ENCODE peak calls at places on chromosomes 11 and 22, in ten cellular contexts. One of them, this sample, is unnamed.

GRCh38 chr11:104338186-104338585 is 174.2 kb upstream of the PDGFD start:
- DNase-seq in cardiac muscle cell: no peak
- DNase-seq in HCT116: no peak
- DNase-seq in psoas muscle: no peak
- DNase-seq in uterus: no peak
- DNase-seq in heart right ventricle: no peak
- DNase-seq in sigmoid colon: no peak
- DNase-seq in H9: no peak
- DNase-seq in PC-9: no peak
- DNase-seq in upper lobe of right lung: no peak
- DNase-seq in this sample: no peak

GRCh38 chr11:68978931-68979591 is 1.7 kb downstream of the MRGPRD start:
- DNase-seq in HCT116: no peak
- DNase-seq in cardiac muscle cell: no peak
- DNase-seq in heart right ventricle: peak
- DNase-seq in sigmoid colon: peak
- DNase-seq in uterus: no peak
- DNase-seq in H9: peak
- DNase-seq in psoas muscle: peak
- DNase-seq in PC-9: no peak
- DNase-seq in upper lobe of right lung: peak
- DNase-seq in this sample: no peak

GRCh38 chr22:20815477-20816050 is 41.7 kb downstream of the SERPIND1 start:
- DNase-seq in H9: no peak
- DNase-seq in uterus: no peak
- DNase-seq in sigmoid colon: no peak
- DNase-seq in cardiac muscle cell: no peak
- DNase-seq in heart right ventricle: no peak
- DNase-seq in upper lobe of right lung: no peak
- DNase-seq in HCT116: no peak
- DNase-seq in psoas muscle: no peak
- DNase-seq in PC-9: no peak
- DNase-seq in this sample: no peak

GRCh38 chr11:47523491-47524199 is 29.3 kb downstream of the CELF1 start:
- DNase-seq in sigmoid colon: no peak
- DNase-seq in uterus: peak
- DNase-seq in cardiac muscle cell: peak
- DNase-seq in H9: no peak
- DNase-seq in heart right ventricle: peak
- DNase-seq in upper lobe of right lung: no peak
- DNase-seq in psoas muscle: no peak
- DNase-seq in HCT116: no peak
- DNase-seq in PC-9: peak
- DNase-seq in this sample: peak

GRCh38 chr22:49648053-49648452 is 179.6 kb downstream of the BRD1 start:
- DNase-seq in heart right ventricle: no peak
- DNase-seq in upper lobe of right lung: no peak
- DNase-seq in psoas muscle: no peak
- DNase-seq in sigmoid colon: no peak
- DNase-seq in PC-9: no peak
- DNase-seq in H9: no peak
- DNase-seq in uterus: no peak
- DNase-seq in HCT116: no peak
- DNase-seq in cardiac muscle cell: no peak
- DNase-seq in this sample: no peak

GRCh38 chr11:14789879-14790484 is 102.0 kb downstream of the CYP2R1 start:
- DNase-seq in upper lobe of right lung: no peak
- DNase-seq in HCT116: no peak
- DNase-seq in cardiac muscle cell: peak
- DNase-seq in heart right ventricle: no peak
- DNase-seq in H9: no peak
- DNase-seq in psoas muscle: no peak
- DNase-seq in uterus: no peak
- DNase-seq in sigmoid colon: no peak
- DNase-seq in PC-9: no peak
- DNase-seq in this sample: no peak

GRCh38 chr11:125132586-125132985 is 21.2 kb upstream of the TMEM218 start:
- DNase-seq in HCT116: no peak
- DNase-seq in H9: no peak
- DNase-seq in heart right ventricle: no peak
- DNase-seq in upper lobe of right lung: no peak
- DNase-seq in PC-9: no peak
- DNase-seq in psoas muscle: no peak
- DNase-seq in sigmoid colon: no peak
- DNase-seq in uterus: no peak
- DNase-seq in cardiac muscle cell: no peak
- DNase-seq in this sample: no peak

GRCh38 chr11:1727088-1727690 is 23.2 kb downstream of the IFITM10 start:
- DNase-seq in upper lobe of right lung: no peak
- DNase-seq in psoas muscle: no peak
- DNase-seq in HCT116: no peak
- DNase-seq in H9: no peak
- DNase-seq in uterus: no peak
- DNase-seq in heart right ventricle: no peak
- DNase-seq in sigmoid colon: no peak
- DNase-seq in PC-9: no peak
- DNase-seq in cardiac muscle cell: no peak
- DNase-seq in this sample: no peak

GRCh38 chr11:87820026-87820425 is 355.2 kb downstream of the RAB38 start:
- DNase-seq in heart right ventricle: no peak
- DNase-seq in PC-9: no peak
- DNase-seq in upper lobe of right lung: no peak
- DNase-seq in sigmoid colon: no peak
- DNase-seq in H9: no peak
- DNase-seq in uterus: no peak
- DNase-seq in HCT116: no peak
- DNase-seq in cardiac muscle cell: no peak
- DNase-seq in psoas muscle: no peak
- DNase-seq in this sample: no peak

GRCh38 chr11:87819141-87819540 is 356.1 kb downstream of the RAB38 start:
- DNase-seq in H9: no peak
- DNase-seq in HCT116: no peak
- DNase-seq in psoas muscle: no peak
- DNase-seq in PC-9: no peak
- DNase-seq in heart right ventricle: no peak
- DNase-seq in uterus: no peak
- DNase-seq in sigmoid colon: no peak
- DNase-seq in upper lobe of right lung: no peak
- DNase-seq in cardiac muscle cell: peak
- DNase-seq in this sample: no peak
- H3K27ac ChIP-seq in H9: no peak
- H3K27ac ChIP-seq in HCT116: no peak
- H3K27ac ChIP-seq in psoas muscle: no peak
- H3K27ac ChIP-seq in PC-9: no peak
- H3K27ac ChIP-seq in heart right ventricle: no peak
- H3K27ac ChIP-seq in uterus: no peak
- H3K27ac ChIP-seq in sigmoid colon: no peak
- H3K27ac ChIP-seq in upper lobe of right lung: no peak
- H3K27ac ChIP-seq in cardiac muscle cell: no peak
- H3K27ac ChIP-seq in this sample: no peak

GRCh38 chr22:24555496-24556253 is at the start of gene SNRPD3:
- DNase-seq in psoas muscle: peak
- DNase-seq in PC-9: peak
- DNase-seq in cardiac muscle cell: peak
- DNase-seq in heart right ventricle: peak
- DNase-seq in upper lobe of right lung: peak
- DNase-seq in H9: peak
- DNase-seq in uterus: peak
- DNase-seq in sigmoid colon: peak
- DNase-seq in HCT116: peak
- DNase-seq in this sample: peak
- TF ChIP-seq CTCF in psoas muscle: peak
- TF ChIP-seq CTCF in PC-9: no peak
- TF ChIP-seq CTCF in cardiac muscle cell: peak
- TF ChIP-seq CTCF in heart right ventricle: peak
- TF ChIP-seq CTCF in upper lobe of right lung: peak
- TF ChIP-seq CTCF in H9: no peak
- TF ChIP-seq CTCF in uterus: peak
- TF ChIP-seq CTCF in sigmoid colon: peak
- TF ChIP-seq CTCF in HCT116: no peak
- TF ChIP-seq CTCF in this sample: no peak

GRCh38 chr11:61866958-61867343 is 24.4 kb downstream of the FADS3 start:
- DNase-seq in sigmoid colon: no peak
- DNase-seq in HCT116: no peak
- DNase-seq in heart right ventricle: no peak
- DNase-seq in uterus: no peak
- DNase-seq in upper lobe of right lung: no peak
- DNase-seq in psoas muscle: no peak
- DNase-seq in H9: no peak
- DNase-seq in PC-9: no peak
- DNase-seq in cardiac muscle cell: no peak
- DNase-seq in this sample: no peak

GRCh38 chr11:61868601-61869476 is 22.5 kb downstream of the FADS3 start:
- DNase-seq in uterus: no peak
- DNase-seq in sigmoid colon: no peak
- DNase-seq in HCT116: no peak
- DNase-seq in PC-9: no peak
- DNase-seq in H9: no peak
- DNase-seq in upper lobe of right lung: no peak
- DNase-seq in cardiac muscle cell: no peak
- DNase-seq in heart right ventricle: no peak
- DNase-seq in psoas muscle: peak
- DNase-seq in this sample: no peak

GRCh38 chr11:61870429-61871039 is 20.8 kb downstream of the FADS3 start:
- DNase-seq in sigmoid colon: no peak
- DNase-seq in H9: no peak
- DNase-seq in PC-9: no peak
- DNase-seq in uterus: no peak
- DNase-seq in upper lobe of right lung: no peak
- DNase-seq in heart right ventricle: no peak
- DNase-seq in psoas muscle: peak
- DNase-seq in cardiac muscle cell: peak
- DNase-seq in HCT116: no peak
- DNase-seq in this sample: no peak

GRCh38 chr11:61871158-61871597 is 20.2 kb downstream of the FADS3 start:
- DNase-seq in HCT116: peak
- DNase-seq in PC-9: peak
- DNase-seq in uterus: peak
- DNase-seq in upper lobe of right lung: peak
- DNase-seq in sigmoid colon: peak
- DNase-seq in cardiac muscle cell: peak
- DNase-seq in heart right ventricle: peak
- DNase-seq in H9: peak
- DNase-seq in psoas muscle: peak
- DNase-seq in this sample: peak

DNA sequence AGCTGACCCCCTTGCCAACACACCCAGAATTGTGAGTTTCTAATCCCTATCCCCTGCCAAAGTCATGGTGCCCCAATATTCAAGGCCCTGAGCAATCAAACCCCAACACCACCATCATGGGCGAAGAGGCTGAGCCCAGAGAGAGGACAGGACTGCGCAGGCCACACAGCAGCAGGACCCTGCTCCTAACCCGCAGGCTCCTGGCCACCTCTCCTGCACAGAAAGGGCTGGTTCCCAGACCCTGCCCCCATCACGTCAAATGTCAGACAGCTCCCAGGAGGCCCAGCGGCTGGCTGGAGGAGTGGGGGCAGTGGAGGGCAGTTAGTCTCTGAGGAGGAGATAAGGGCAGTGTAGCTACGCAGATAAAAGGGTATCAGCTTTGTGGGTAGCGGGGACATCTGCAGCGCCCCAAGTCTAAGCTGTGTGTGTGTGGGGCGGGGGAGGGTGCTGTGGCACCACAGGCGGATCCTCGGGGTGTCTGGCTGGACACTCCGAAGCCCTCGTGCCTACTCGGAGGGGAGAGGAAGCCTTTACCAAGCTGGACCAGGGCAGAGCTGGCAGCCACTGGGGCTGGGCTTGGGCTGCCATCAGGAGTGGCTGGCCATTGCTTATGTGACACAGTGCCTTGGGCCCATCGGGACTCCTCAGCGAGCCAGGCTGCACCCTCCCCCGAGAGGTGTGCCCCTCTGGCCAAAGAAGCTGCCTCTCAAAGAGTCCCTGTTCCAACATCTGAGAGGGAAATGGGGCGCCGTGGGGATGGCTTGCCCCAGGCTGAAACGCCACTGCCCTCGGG is 21.5 kb downstream of the FADS3 start:
- DNase-seq in H9: peak
- DNase-seq in PC-9: no peak
- DNase-seq in cardiac muscle cell: peak
- DNase-seq in upper lobe of right lung: no peak
- DNase-seq in uterus: no peak
- DNase-seq in heart right ventricle: no peak
- DNase-seq in HCT116: no peak
- DNase-seq in sigmoid colon: no peak
- DNase-seq in psoas muscle: peak
- DNase-seq in this sample: no peak
- H3K27ac ChIP-seq in H9: no peak
- H3K27ac ChIP-seq in PC-9: no peak
- H3K27ac ChIP-seq in cardiac muscle cell: peak
- H3K27ac ChIP-seq in upper lobe of right lung: no peak
- H3K27ac ChIP-seq in uterus: no peak
- H3K27ac ChIP-seq in heart right ventricle: no peak
- H3K27ac ChIP-seq in HCT116: no peak
- H3K27ac ChIP-seq in sigmoid colon: no peak
- H3K27ac ChIP-seq in psoas muscle: no peak
- H3K27ac ChIP-seq in this sample: peak

GRCh38 chr11:109867784-109868183 is 225.4 kb upstream of the ZC3H12C start:
- DNase-seq in cardiac muscle cell: no peak
- DNase-seq in upper lobe of right lung: no peak
- DNase-seq in H9: no peak
- DNase-seq in HCT116: no peak
- DNase-seq in uterus: no peak
- DNase-seq in heart right ventricle: no peak
- DNase-seq in PC-9: no peak
- DNase-seq in sigmoid colon: no peak
- DNase-seq in psoas muscle: no peak
- DNase-seq in this sample: no peak

GRCh38 chr11:109864161-109864661 is 229.0 kb upstream of the ZC3H12C start:
- DNase-seq in uterus: no peak
- DNase-seq in H9: no peak
- DNase-seq in HCT116: peak
- DNase-seq in PC-9: no peak
- DNase-seq in sigmoid colon: no peak
- DNase-seq in upper lobe of right lung: no peak
- DNase-seq in psoas muscle: no peak
- DNase-seq in cardiac muscle cell: no peak
- DNase-seq in heart right ventricle: no peak
- DNase-seq in this sample: no peak

GRCh38 chr11:109862808-109863207 is 230.4 kb upstream of the ZC3H12C start:
- DNase-seq in H9: no peak
- DNase-seq in psoas muscle: no peak
- DNase-seq in HCT116: no peak
- DNase-seq in cardiac muscle cell: no peak
- DNase-seq in sigmoid colon: no peak
- DNase-seq in upper lobe of right lung: no peak
- DNase-seq in PC-9: no peak
- DNase-seq in heart right ventricle: no peak
- DNase-seq in uterus: no peak
- DNase-seq in this sample: no peak

GRCh38 chr11:109864834-109865557 is 228.2 kb upstream of the ZC3H12C start:
- DNase-seq in cardiac muscle cell: peak
- DNase-seq in uterus: no peak
- DNase-seq in HCT116: no peak
- DNase-seq in sigmoid colon: no peak
- DNase-seq in heart right ventricle: no peak
- DNase-seq in upper lobe of right lung: no peak
- DNase-seq in PC-9: no peak
- DNase-seq in H9: no peak
- DNase-seq in psoas muscle: no peak
- DNase-seq in this sample: no peak

DNA sequence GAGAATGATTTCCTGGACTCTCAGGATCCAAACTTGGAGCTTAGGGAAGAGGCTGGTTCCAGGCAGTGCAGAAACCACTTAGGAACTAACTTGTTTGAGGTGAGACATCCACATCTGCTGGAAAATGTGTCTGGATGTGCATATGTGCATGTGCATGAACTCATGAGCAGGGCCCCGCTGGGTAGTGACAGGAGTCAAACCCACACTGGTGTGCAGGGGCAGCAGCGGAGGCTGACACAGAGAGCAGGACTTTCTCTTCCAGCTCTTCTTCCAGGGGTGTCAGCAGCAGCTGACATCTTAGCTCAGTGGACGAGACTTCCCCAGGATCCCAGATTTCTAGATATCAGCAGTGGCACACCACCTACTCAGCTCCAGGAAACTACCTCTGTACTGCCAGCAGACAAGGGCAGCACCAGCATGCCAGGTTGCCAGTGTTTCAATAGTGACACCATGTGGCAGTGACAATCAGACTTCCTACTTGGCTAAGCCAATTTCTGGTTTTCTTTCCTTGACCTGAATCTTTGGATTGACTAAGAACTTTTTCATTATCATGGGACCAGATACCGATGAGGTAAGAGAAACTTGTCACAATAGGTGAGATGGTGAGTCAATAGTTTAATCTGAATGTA is 227.5 kb upstream of the ZC3H12C start:
- DNase-seq in PC-9: no peak
- DNase-seq in H9: peak
- DNase-seq in HCT116: no peak
- DNase-seq in psoas muscle: no peak
- DNase-seq in uterus: no peak
- DNase-seq in cardiac muscle cell: no peak
- DNase-seq in heart right ventricle: peak
- DNase-seq in sigmoid colon: no peak
- DNase-seq in upper lobe of right lung: no peak
- DNase-seq in this sample: no peak
- TF ChIP-seq CTCF in PC-9: peak
- TF ChIP-seq CTCF in H9: peak
- TF ChIP-seq CTCF in HCT116: peak
- TF ChIP-seq CTCF in psoas muscle: no peak
- TF ChIP-seq CTCF in uterus: no peak
- TF ChIP-seq CTCF in cardiac muscle cell: no peak
- TF ChIP-seq CTCF in heart right ventricle: no peak
- TF ChIP-seq CTCF in sigmoid colon: no peak
- TF ChIP-seq CTCF in upper lobe of right lung: no peak
- TF ChIP-seq CTCF in this sample: no peak